ENCODE peak calls at places on chromosomes 1 and 21, in four cellular contexts. D is AG04450, U is cardiac muscle cell, N is pancreas. B is an unnamed sample.

GRCh38 chr1:203215573-203215972 is 13.9 kb downstream of the CHIT1 start:
- DNase-seq in D (no peak), U (no peak), N (no peak), B (no peak)

GRCh38 chr1:197173571-197174482 is 27.4 kb upstream of the ASPM start:
- DNase-seq in D (peak), N (no peak), U (peak), B (no peak)

GRCh38 chr21:26842300-26842699 is 2.9 kb downstream of the ADAMTS1 start:
- DNase-seq in N (no peak), U (peak), D (no peak), B (no peak)

GRCh38 chr21:29135481-29135880 is 5.0 kb downstream of the MAP3K7CL start:
- DNase-seq in D (no peak), U (no peak), N (no peak), B (no peak)

GRCh38 chr1:60596791-60597748 is 485.3 kb upstream of the NFIA start:
- DNase-seq in D (no peak), N (no peak), U (peak), B (no peak)

GRCh38 chr1:183600136-183600535 is 9.9 kb upstream of the NCF2 start:
- DNase-seq in U (peak), N (no peak), D (peak), B (no peak)

GRCh38 chr1:155925506-155925905 is 8.7 kb downstream of the KHDC4 start:
- DNase-seq in D (no peak), U (no peak), N (no peak), B (no peak)

GRCh38 chr1:111867868-111868440 is 112.3 kb downstream of the DDX20 start:
- DNase-seq in D (no peak), U (no peak), N (no peak), B (no peak)

GRCh38 chr1:206739411-206740076 is 31.0 kb upstream of the IL19 start:
- DNase-seq in D (no peak), N (peak), U (no peak), B (no peak)

GRCh38 chr1:225378880-225379279 is 49.0 kb downstream of the LBR start:
- DNase-seq in D (peak), N (no peak), U (peak), B (no peak)

GRCh38 chr1:157377216-157377821 is 175.0 kb downstream of the FCRL5 start:
- DNase-seq in U (peak), D (no peak), N (no peak), B (peak)

GRCh38 chr1:153483776-153484175 is 23.3 kb upstream of the S100A7 start:
- DNase-seq in U (no peak), N (no peak), D (no peak), B (peak)

GRCh38 chr1:29550119-29550841 is 314.0 kb downstream of the PTPRU start:
- DNase-seq in U (no peak), D (no peak), N (no peak), B (no peak)

GRCh38 chr1:184695023-184695422 is 59.6 kb downstream of the EDEM3 start:
- DNase-seq in U (peak), N (no peak), D (no peak), B (no peak)

GRCh38 chr21:38244885-38245869 is 11.6 kb upstream of the KCNJ15 start:
- DNase-seq in N (no peak), D (peak), U (peak), B (no peak)

GRCh38 chr1:246588322-246588721 is 22.1 kb downstream of the CNST start:
- DNase-seq in N (no peak), D (no peak), U (no peak), B (no peak)

GRCh38 chr1:2979191-2980072 is 41.8 kb upstream of the ACTRT2 start:
- DNase-seq in N (peak), D (no peak), U (no peak), B (no peak)

GRCh38 chr1:151356668-151357067 is 9.6 kb upstream of the RFX5 start:
- DNase-seq in D (no peak), U (no peak), N (no peak), B (no peak)

GRCh38 chr1:59165353-59165752 is 131.5 kb upstream of the FGGY start:
- DNase-seq in D (no peak), N (no peak), U (no peak), B (no peak)

GRCh38 chr1:221740941-221741363 is 937 bp downstream of the DUSP10 start:
- DNase-seq in N (no peak), U (no peak), D (no peak), B (no peak)

GRCh38 chr1:224533517-224533916 is 82.6 kb upstream of the CNIH3 start:
- DNase-seq in N (no peak), D (no peak), U (no peak), B (no peak)

GRCh38 chr1:32200226-32201010 is at the start of gene CCDC28B:
- DNase-seq in D (no peak), U (peak), N (peak), B (peak)

DNA sequence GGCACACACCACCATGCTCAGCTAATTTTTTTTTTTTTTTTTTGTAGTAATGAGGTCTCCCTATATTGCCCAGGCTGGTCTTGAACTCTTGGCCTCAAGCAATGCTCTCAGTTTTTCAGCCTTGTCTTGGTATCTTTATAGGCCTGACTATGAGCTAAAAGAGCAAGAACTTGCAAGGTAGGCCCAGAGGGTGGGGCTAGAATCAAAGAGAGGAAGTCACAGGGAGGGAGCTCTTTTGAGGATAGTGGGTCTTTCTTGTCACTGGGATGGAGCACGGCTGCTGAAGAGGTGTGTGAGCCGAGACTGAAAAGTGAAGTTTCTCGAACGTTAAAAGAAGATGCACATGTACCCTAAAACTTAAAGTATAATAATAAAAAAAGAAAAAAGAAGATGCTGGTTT is 260.0 kb upstream of the BEND5 start:
- DNase-seq in U (no peak), D (no peak), N (no peak), B (no peak)
- TF ChIP-seq CTCF in U (no peak), D (no peak), N (no peak), B (no peak)

DNA sequence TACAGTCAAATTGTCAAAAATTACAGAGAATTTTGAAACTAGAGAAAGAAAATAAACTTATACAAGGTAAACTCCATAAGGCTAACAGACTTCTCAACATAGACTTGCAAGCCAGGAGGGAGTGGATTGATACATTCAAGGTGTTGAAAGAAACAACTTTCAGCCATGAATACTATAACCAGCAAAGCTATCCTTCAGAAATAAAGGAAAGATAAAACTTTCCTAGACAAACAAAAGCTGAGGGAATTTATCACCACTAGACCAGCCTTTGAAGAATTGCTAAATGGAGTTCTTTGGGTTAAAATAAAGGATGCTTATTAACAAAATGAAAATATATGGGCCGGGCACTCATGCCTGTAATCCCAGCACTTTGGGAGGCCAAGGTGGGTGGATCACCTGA is 52.7 kb downstream of the C1orf185 start:
- DNase-seq in N (no peak), U (no peak), D (no peak), B (no peak)
- H3K27ac ChIP-seq in N (no peak), U (no peak), D (no peak), B (no peak)

GRCh38 chr1:210232524-210233215 is at the start of gene SERTAD4:
- DNase-seq in D (no peak), U (peak), N (peak), B (peak)

GRCh38 chr1:210233216-210233494 is 559 bp downstream of the SERTAD4 start:
- DNase-seq in D (no peak), N (no peak), U (peak), B (peak)

GRCh38 chr1:210235363-210236053 is 2.9 kb downstream of the SERTAD4 start:
- DNase-seq in U (no peak), D (no peak), N (no peak), B (no peak)

GRCh38 chr1:210233495-210234253 is 1.1 kb downstream of the SERTAD4 start:
- DNase-seq in D (no peak), U (peak), N (peak), B (peak)

DNA sequence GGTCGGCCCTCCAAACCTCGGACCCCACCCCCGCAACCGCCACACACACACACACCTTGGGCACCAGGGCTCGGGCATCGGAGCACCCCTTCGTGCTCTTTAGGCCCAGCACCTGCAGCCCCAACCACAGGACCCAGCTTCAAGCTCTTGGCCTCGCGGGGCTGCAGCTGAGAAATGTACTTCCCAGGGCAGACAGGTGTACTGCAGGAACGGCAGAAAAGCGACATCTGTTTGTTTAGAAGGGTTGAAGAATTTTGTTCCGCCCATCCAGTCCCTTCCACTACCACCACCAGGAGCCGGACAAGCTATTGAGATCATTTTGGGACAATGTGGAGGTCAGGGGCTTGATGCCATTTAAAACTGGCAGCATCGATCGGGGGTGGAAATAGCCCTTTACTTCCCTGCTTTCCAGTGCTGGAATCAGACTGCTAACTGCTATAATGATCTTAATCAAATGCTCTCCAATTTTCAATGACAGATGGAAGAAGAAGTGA is 1.7 kb downstream of the SERTAD4 start:
- DNase-seq in U (no peak), D (no peak), N (no peak), B (no peak)
- TF ChIP-seq CTCF in U (no peak), D (no peak), N (no peak), B (no peak)

GRCh38 chr1:24995661-24996060 is 65.6 kb upstream of the RUNX3 start:
- DNase-seq in U (no peak), D (no peak), N (no peak), B (no peak)

GRCh38 chr1:24998554-24999245 is 68.6 kb upstream of the RUNX3 start:
- DNase-seq in N (no peak), D (no peak), U (no peak), B (no peak)

GRCh38 chr1:24996983-24997893 is 67.2 kb upstream of the RUNX3 start:
- DNase-seq in U (no peak), N (no peak), D (no peak), B (no peak)

GRCh38 chr1:24995121-24995520 is 65.0 kb upstream of the RUNX3 start:
- DNase-seq in D (no peak), U (no peak), N (no peak), B (no peak)

DNA sequence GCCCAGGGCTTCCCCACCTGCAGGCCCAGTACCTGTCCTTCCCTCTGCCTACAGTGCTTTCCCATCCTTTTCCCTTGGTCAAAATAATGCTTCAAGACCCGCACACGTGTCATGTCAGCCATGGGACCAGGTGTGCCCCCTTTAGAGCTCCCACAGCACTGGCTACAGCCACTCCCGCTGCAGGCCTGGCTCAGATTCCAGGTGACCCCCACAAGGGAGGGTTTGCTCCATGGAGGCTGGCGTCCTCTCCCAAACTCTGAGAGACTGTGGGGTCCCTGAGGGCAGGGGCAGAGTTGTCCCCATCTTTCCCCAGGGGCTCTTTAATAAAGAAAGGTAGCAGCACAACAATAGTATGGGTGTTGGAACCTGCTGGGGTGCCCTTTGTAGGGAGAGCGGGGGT is 66.4 kb upstream of the RUNX3 start:
- DNase-seq in D (no peak), U (no peak), N (no peak), B (no peak)
- H3K27ac ChIP-seq in D (no peak), U (no peak), N (no peak), B (no peak)

GRCh38 chr1:240608707-240609106 is 3.2 kb downstream of the GREM2 start:
- DNase-seq in N (no peak), D (no peak), U (no peak), B (peak)
- TF ChIP-seq CTCF in N (no peak), D (peak), U (peak), B (no peak)

GRCh38 chr21:35217504-35218060 is 168.5 kb upstream of the RUNX1 start:
- DNase-seq in D (no peak), N (no peak), U (peak), B (no peak)
- H3K27ac ChIP-seq in D (no peak), N (no peak), U (no peak), B (no peak)